ENCODE peak calls at places on chromosomes 3 and 15, in nine cellular contexts. X is DND-41; M is bronchial epithelial cell; J is Ammon's horn; L is NCI-H446; V is fibroblast of pulmonary artery; A is naive B cell; Z is mesenchymal stem cell; Y is activated CD4-positive, alpha-beta T cell treated with anti-CD3 and anti-CD28 coated beads, Interleukin-2, amount 10 ng/mL, durations not matched to agents 7 days and 5 days. S is an unnamed sample.
A peak's percentile ranks its signal among the peaks of the same experiment; 100 is the strongest.

GRCh38 chr15:51982013-51982769 is 10.6 kb upstream of the LEO1 start:
- DNase-seq in J (peak; percentile 70), Z (peak; percentile 92), L (peak; percentile 62), V (peak; percentile 92), Y (peak; percentile 84), X (peak; percentile 86), A (peak; percentile 38), M (peak; percentile 82), S (peak; percentile 89)

GRCh38 chr15:25862087-25862468 is 1.0 kb downstream of the ATP10A start:
- DNase-seq in X (no peak), Z (no peak), A (no peak), L (no peak), J (no peak), M (no peak), V (no peak), Y (peak; percentile 37), S (no peak)

GRCh38 chr3:25069970-25070369 is 358.1 kb upstream of the RARB start:
- DNase-seq in J (no peak), A (no peak), Z (no peak), V (no peak), M (no peak), X (no peak), L (no peak), Y (no peak), S (no peak)

GRCh38 chr3:50260942-50261441 is 8.0 kb upstream of the SEMA3B start:
- DNase-seq in J (no peak), Y (no peak), A (no peak), Z (peak; percentile 68), V (no peak), X (no peak), L (no peak), M (no peak), S (no peak)

GRCh38 chr15:52217186-52217585 is 26.0 kb upstream of the GNB5 start:
- DNase-seq in J (no peak), V (no peak), Z (no peak), M (peak; percentile 14), L (no peak), A (no peak), X (peak; percentile 35), Y (peak; percentile 30), S (peak; percentile 17)

GRCh38 chr15:85380860-85381535 is 595 bp downstream of the AKAP13 start:
- DNase-seq in M (no peak), A (peak; percentile 60), J (no peak), V (no peak), Z (peak; percentile 54), X (peak; percentile 60), Y (peak; percentile 59), L (no peak), S (peak; percentile 47)

GRCh38 chr15:35992791-35993190 is 446.8 kb upstream of the DPH6 start:
- DNase-seq in Z (no peak), A (no peak), L (no peak), V (no peak), J (no peak), Y (no peak), X (no peak), M (no peak), S (no peak)

GRCh38 chr3:49869525-49870126 is at the start of gene CAMKV:
- DNase-seq in L (peak; percentile 68), V (no peak), X (peak; percentile 50), Y (peak; percentile 43), Z (no peak), A (peak; percentile 37), J (peak; percentile 25), M (no peak), S (no peak)

GRCh38 chr3:46565607-46566039 is 479 bp downstream of the LRRC2 start:
- DNase-seq in M (no peak), Z (peak; percentile 28), J (no peak), X (peak; percentile 4), Y (no peak), L (no peak), A (no peak), V (no peak), S (peak; percentile 24)

GRCh38 chr3:123338021-123338619 is 110.8 kb downstream of the ADCY5 start:
- DNase-seq in M (no peak), X (no peak), A (no peak), V (no peak), L (no peak), Z (no peak), Y (no peak), J (no peak), S (no peak)

GRCh38 chr15:58472821-58473581 is 41.2 kb downstream of the LIPC start:
- DNase-seq in Z (peak; percentile 44), A (no peak), M (peak; percentile 87), J (no peak), X (peak; percentile 86), Y (peak; percentile 76), V (peak; percentile 44), L (no peak), S (peak; percentile 64)

GRCh38 chr3:57140894-57141293 is 24.3 kb downstream of the IL17RD start:
- DNase-seq in L (no peak), X (no peak), A (no peak), Z (no peak), M (no peak), V (no peak), J (no peak), Y (no peak), S (no peak)

GRCh38 chr3:146274833-146275232 is 23.9 kb upstream of the PLSCR4 start:
- DNase-seq in Z (peak; percentile 56), M (no peak), Y (no peak), V (peak; percentile 98), L (no peak), J (no peak), X (no peak), A (no peak), S (peak; percentile 96)

GRCh38 chr3:194961149-194961548 is 275.5 kb downstream of the FAM43A start:
- DNase-seq in Z (no peak), X (no peak), V (no peak), L (no peak), M (no peak), Y (no peak), J (no peak), A (no peak), S (no peak)

GRCh38 chr3:152296382-152296781 is 27.7 kb downstream of the MBNL1 start:
- DNase-seq in X (no peak), V (no peak), A (no peak), J (no peak), Z (no peak), M (no peak), L (no peak), Y (no peak), S (no peak)

GRCh38 chr3:132405188-132405587 is 12.1 kb upstream of the DNAJC13 start:
- DNase-seq in X (no peak), Z (no peak), M (no peak), J (no peak), V (peak; percentile 79), L (no peak), A (no peak), Y (no peak), S (peak; percentile 58)

GRCh38 chr15:81264072-81264857 is 59.7 kb downstream of the STARD5 start:
- DNase-seq in A (no peak), L (no peak), V (no peak), Z (no peak), M (no peak), Y (no peak), J (no peak), X (no peak), S (no peak)

GRCh38 chr3:98797905-98798304 is 34.8 kb downstream of the ST3GAL6 start:
- DNase-seq in X (no peak), L (no peak), Z (no peak), M (peak; percentile 86), J (no peak), A (no peak), V (no peak), Y (no peak), S (no peak)

GRCh38 chr3:127412578-127413317 is 124.9 kb upstream of the PRR20G start:
- DNase-seq in J (no peak), Z (no peak), M (no peak), X (no peak), Y (no peak), V (no peak), L (no peak), A (no peak), S (no peak)

GRCh38 chr3:12984023-12984823 is 89.0 kb downstream of the IQSEC1 start:
- DNase-seq in J (peak; percentile 81), Y (peak; percentile 67), A (peak; percentile 70), V (peak; percentile 78), X (peak; percentile 79), L (peak; percentile 59), M (peak; percentile 53), Z (peak; percentile 77), S (peak; percentile 88)

GRCh38 chr15:99683000-99683670 is 50.1 kb downstream of the LYSMD4 start:
- DNase-seq in A (peak; percentile 19), Y (peak; percentile 36), L (no peak), J (no peak), M (peak; percentile 25), V (peak; percentile 66), Z (peak; percentile 45), X (no peak), S (peak; percentile 93)

GRCh38 chr3:152398495-152398894 is 129.8 kb downstream of the MBNL1 start:
- DNase-seq in V (no peak), Z (no peak), M (no peak), A (no peak), X (no peak), Y (no peak), J (no peak), L (no peak), S (peak; percentile 32)

GRCh38 chr3:149209431-149209830 is 12.2 kb downstream of the CP start:
- DNase-seq in V (no peak), M (no peak), Y (no peak), A (no peak), Z (no peak), J (no peak), L (no peak), X (no peak), S (no peak)

GRCh38 chr15:52514482-52514881 is 14.2 kb downstream of the MYO5A start:
- DNase-seq in J (no peak), Y (no peak), A (no peak), L (no peak), X (no peak), M (peak; percentile 85), Z (no peak), V (no peak), S (no peak)

GRCh38 chr3:51388286-51389029 is 2.6 kb upstream of the RBM15B start:
- DNase-seq in A (no peak), L (no peak), X (no peak), J (no peak), Y (no peak), Z (peak; percentile 52), V (no peak), M (peak; percentile 89), S (peak; percentile 37)

GRCh38 chr3:113212155-113212844 is 943 bp downstream of the BOC start:
- DNase-seq in X (no peak), V (peak; percentile 30), Z (peak; percentile 58), A (peak; percentile 13), L (no peak), M (peak; percentile 9), Y (no peak), J (no peak), S (peak; percentile 18)

GRCh38 chr3:41418961-41419691 is 219.8 kb downstream of the CTNNB1 start:
- DNase-seq in Z (peak; percentile 60), V (peak; percentile 28), Y (peak; percentile 19), X (no peak), A (no peak), L (no peak), J (no peak), M (peak; percentile 70), S (peak; percentile 0)

GRCh38 chr3:119294402-119294888 is 262 bp downstream of the ARHGAP31 start:
- DNase-seq in A (peak; percentile 78), Z (peak; percentile 72), M (peak; percentile 29), X (peak; percentile 45), L (no peak), V (no peak), J (peak; percentile 58), Y (peak; percentile 53), S (no peak)

GRCh38 chr15:89429023-89429422 is 67.4 kb downstream of the RHCG start:
- DNase-seq in V (peak; percentile 24), Z (peak; percentile 17), L (no peak), Y (no peak), M (peak; percentile 19), J (no peak), X (no peak), A (no peak), S (no peak)

GRCh38 chr15:58758141-58758540 is 8.6 kb upstream of the ADAM10 start:
- DNase-seq in M (no peak), L (no peak), Z (peak; percentile 31), A (no peak), J (peak; percentile 61), V (peak; percentile 56), X (no peak), Y (no peak), S (peak; percentile 44)

GRCh38 chr3:37458162-37458895 is 283.9 kb upstream of the LRRFIP2 start:
- DNase-seq in M (no peak), Z (no peak), A (no peak), J (peak; percentile 36), Y (no peak), L (no peak), V (no peak), X (no peak), S (no peak)

S was measured in dermis blood vessel endothelial cell.